ENCODE peak calls at places on chromosome 1, in five cellular contexts. O is AG10803; H is Jurkat, Clone E6-1; T is globus pallidus; B is dorsolateral prefrontal cortex. Y is an unnamed sample.

GRCh38 chr1:79079770-79080169 is 73.2 kb upstream of the ADGRL4 start:
- DNase-seq in H (no peak), O (peak), B (no peak), T (no peak), Y (no peak)

GRCh38 chr1:88998716-88999115 is 6.3 kb upstream of the KYAT3 start:
- DNase-seq in O (peak), T (peak), B (no peak), H (peak), Y (peak)

GRCh38 chr1:32094721-32095521 is 12.9 kb upstream of the KPNA6 start:
- DNase-seq in B (no peak), H (no peak), T (no peak), O (no peak), Y (no peak)

GRCh38 chr1:205068001-205068400 is 16.3 kb downstream of the TMEM81 start:
- DNase-seq in B (no peak), O (no peak), T (no peak), H (no peak), Y (no peak)

GRCh38 chr1:19960621-19961020 is 18.8 kb downstream of the PLA2G2A start:
- DNase-seq in O (no peak), T (no peak), H (no peak), B (no peak), Y (no peak)

GRCh38 chr1:221032616-221033342 is 153.5 kb downstream of the HLX start:
- DNase-seq in B (no peak), H (no peak), T (no peak), O (no peak), Y (no peak)

GRCh38 chr1:114671011-114671938 is 1.4 kb upstream of the DENND2C start:
- DNase-seq in B (no peak), T (no peak), H (peak), O (peak), Y (no peak)

GRCh38 chr1:115642168-115643072 is 650 bp downstream of the VANGL1 start:
- DNase-seq in T (no peak), O (peak), H (no peak), B (no peak), Y (peak)

GRCh38 chr1:44029260-44029910 is 1.9 kb downstream of the SLC6A9 start:
- DNase-seq in H (no peak), T (no peak), B (no peak), O (no peak), Y (no peak)

GRCh38 chr1:224433041-224433670 is 1.4 kb downstream of the WDR26 start:
- DNase-seq in B (no peak), H (no peak), T (peak), O (peak), Y (peak)

GRCh38 chr1:7552402-7552801 is 218.7 kb upstream of the VAMP3 start:
- DNase-seq in O (no peak), H (no peak), B (no peak), T (no peak), Y (peak)

GRCh38 chr1:78005755-78006154 is 1.0 kb downstream of the DNAJB4 start:
- DNase-seq in H (no peak), O (peak), T (peak), B (no peak), Y (peak)

GRCh38 chr1:40313958-40314720 is 2.9 kb downstream of the COL9A2 start:
- DNase-seq in T (no peak), H (no peak), B (no peak), O (no peak), Y (no peak)

GRCh38 chr1:232630047-232630893 is at the start of gene SIPA1L2:
- DNase-seq in H (peak), B (peak), T (peak), O (peak), Y (peak)

Y was measured in NB4.